ENCODE peak calls at places on chromosomes 5 and 9, in seven cellular contexts. One of them, this sample, is unnamed.

GRCh38 chr9:120235081-120235480 is 344.9 kb downstream of the CDK5RAP2 start:
- DNase-seq in colonic mucosa: no peak
- DNase-seq in GM23248: no peak
- DNase-seq in choroid plexus epithelial cell: no peak
- DNase-seq in mammary epithelial cell: no peak
- DNase-seq in ovary: no peak
- DNase-seq in lung: no peak
- DNase-seq in this sample: no peak

GRCh38 chr9:26955921-26956886 is at the start of gene IFT74:
- DNase-seq in colonic mucosa: peak; percentile 99
- DNase-seq in GM23248: peak; percentile 100
- DNase-seq in choroid plexus epithelial cell: peak; percentile 99
- DNase-seq in mammary epithelial cell: peak; percentile 96
- DNase-seq in ovary: peak; percentile 95
- DNase-seq in lung: peak; percentile 98
- DNase-seq in this sample: no peak

GRCh38 chr5:37950436-37950835 is 110.6 kb upstream of the GDNF start:
- DNase-seq in colonic mucosa: no peak
- DNase-seq in GM23248: no peak
- DNase-seq in choroid plexus epithelial cell: no peak
- DNase-seq in mammary epithelial cell: no peak
- DNase-seq in ovary: no peak
- DNase-seq in lung: no peak
- DNase-seq in this sample: no peak

GRCh38 chr9:28956111-28956880 is 1383.0 kb upstream of the C9orf72 start:
- DNase-seq in colonic mucosa: no peak
- DNase-seq in GM23248: no peak
- DNase-seq in choroid plexus epithelial cell: no peak
- DNase-seq in mammary epithelial cell: no peak
- DNase-seq in ovary: no peak
- DNase-seq in lung: no peak
- DNase-seq in this sample: no peak

GRCh38 chr9:94821098-94821930 is 94.8 kb downstream of the AOPEP start:
- DNase-seq in colonic mucosa: no peak
- DNase-seq in GM23248: no peak
- DNase-seq in choroid plexus epithelial cell: no peak
- DNase-seq in mammary epithelial cell: no peak
- DNase-seq in ovary: no peak
- DNase-seq in lung: no peak
- DNase-seq in this sample: no peak

GRCh38 chr5:55897905-55898304 is 46.7 kb downstream of the IL31RA start:
- DNase-seq in colonic mucosa: no peak
- DNase-seq in GM23248: peak; percentile 98
- DNase-seq in choroid plexus epithelial cell: peak; percentile 96
- DNase-seq in mammary epithelial cell: peak; percentile 33
- DNase-seq in ovary: peak; percentile 36
- DNase-seq in lung: no peak
- DNase-seq in this sample: no peak

GRCh38 chr9:133134419-133135190 is 13.6 kb upstream of the RALGDS start:
- DNase-seq in colonic mucosa: peak; percentile 47
- DNase-seq in GM23248: peak; percentile 33
- DNase-seq in choroid plexus epithelial cell: no peak
- DNase-seq in mammary epithelial cell: peak; percentile 23
- DNase-seq in ovary: no peak
- DNase-seq in lung: no peak
- DNase-seq in this sample: no peak

GRCh38 chr9:36842560-36843530 is 191.2 kb downstream of the PAX5 start:
- DNase-seq in colonic mucosa: no peak
- DNase-seq in GM23248: no peak
- DNase-seq in choroid plexus epithelial cell: no peak
- DNase-seq in mammary epithelial cell: no peak
- DNase-seq in ovary: no peak
- DNase-seq in lung: no peak
- DNase-seq in this sample: no peak

GRCh38 chr5:166618555-166618954 is 1672.9 kb upstream of the WWC1 start:
- DNase-seq in colonic mucosa: no peak
- DNase-seq in GM23248: no peak
- DNase-seq in choroid plexus epithelial cell: no peak
- DNase-seq in mammary epithelial cell: no peak
- DNase-seq in ovary: no peak
- DNase-seq in lung: no peak
- DNase-seq in this sample: no peak

GRCh38 chr5:128227984-128228383 is 144.4 kb downstream of the SLC12A2 start:
- DNase-seq in colonic mucosa: no peak
- DNase-seq in GM23248: peak; percentile 95
- DNase-seq in choroid plexus epithelial cell: peak; percentile 92
- DNase-seq in mammary epithelial cell: peak; percentile 85
- DNase-seq in ovary: no peak
- DNase-seq in lung: no peak
- DNase-seq in this sample: no peak

GRCh38 chr5:54148062-54148461 is 162.3 kb downstream of the ARL15 start:
- DNase-seq in colonic mucosa: no peak
- DNase-seq in GM23248: peak; percentile 54
- DNase-seq in choroid plexus epithelial cell: peak; percentile 52
- DNase-seq in mammary epithelial cell: no peak
- DNase-seq in ovary: no peak
- DNase-seq in lung: no peak
- DNase-seq in this sample: no peak

GRCh38 chr5:66247176-66247960 is 103.3 kb downstream of the SREK1 start:
- DNase-seq in colonic mucosa: no peak
- DNase-seq in GM23248: peak; percentile 95
- DNase-seq in choroid plexus epithelial cell: peak; percentile 87
- DNase-seq in mammary epithelial cell: peak; percentile 45
- DNase-seq in ovary: no peak
- DNase-seq in lung: no peak
- DNase-seq in this sample: no peak

GRCh38 chr5:123359454-123359853 is 63.7 kb downstream of the CEP120 start:
- DNase-seq in colonic mucosa: no peak
- DNase-seq in GM23248: no peak
- DNase-seq in choroid plexus epithelial cell: no peak
- DNase-seq in mammary epithelial cell: no peak
- DNase-seq in ovary: no peak
- DNase-seq in lung: no peak
- DNase-seq in this sample: no peak

GRCh38 chr5:59709833-59710232 is 183.7 kb downstream of the PDE4D start:
- DNase-seq in colonic mucosa: no peak
- DNase-seq in GM23248: peak; percentile 79
- DNase-seq in choroid plexus epithelial cell: peak; percentile 92
- DNase-seq in mammary epithelial cell: peak; percentile 71
- DNase-seq in ovary: no peak
- DNase-seq in lung: no peak
- DNase-seq in this sample: no peak

GRCh38 chr9:33142531-33142930 is 24.6 kb downstream of the B4GALT1 start:
- DNase-seq in colonic mucosa: no peak
- DNase-seq in GM23248: no peak
- DNase-seq in choroid plexus epithelial cell: no peak
- DNase-seq in mammary epithelial cell: no peak
- DNase-seq in ovary: no peak
- DNase-seq in lung: no peak
- DNase-seq in this sample: no peak

GRCh38 chr9:132622144-132622543 is 39.7 kb downstream of the BARHL1 start:
- DNase-seq in colonic mucosa: no peak
- DNase-seq in GM23248: peak; percentile 5
- DNase-seq in choroid plexus epithelial cell: peak; percentile 66
- DNase-seq in mammary epithelial cell: peak; percentile 28
- DNase-seq in ovary: no peak
- DNase-seq in lung: peak; percentile 73
- DNase-seq in this sample: no peak

GRCh38 chr9:70696694-70697335 is 282.4 kb upstream of the KLF9 start:
- DNase-seq in colonic mucosa: no peak
- DNase-seq in GM23248: no peak
- DNase-seq in choroid plexus epithelial cell: no peak
- DNase-seq in mammary epithelial cell: no peak
- DNase-seq in ovary: no peak
- DNase-seq in lung: no peak
- DNase-seq in this sample: no peak

GRCh38 chr5:155455791-155456514 is 442.4 kb downstream of the KIF4B start:
- DNase-seq in colonic mucosa: no peak
- DNase-seq in GM23248: no peak
- DNase-seq in choroid plexus epithelial cell: no peak
- DNase-seq in mammary epithelial cell: no peak
- DNase-seq in ovary: no peak
- DNase-seq in lung: no peak
- DNase-seq in this sample: no peak

GRCh38 chr5:56066931-56067450 is 72.2 kb upstream of the IL6ST start:
- DNase-seq in colonic mucosa: no peak
- DNase-seq in GM23248: no peak
- DNase-seq in choroid plexus epithelial cell: no peak
- DNase-seq in mammary epithelial cell: no peak
- DNase-seq in ovary: no peak
- DNase-seq in lung: no peak
- DNase-seq in this sample: no peak

GRCh38 chr9:6673326-6674025 is 27.9 kb upstream of the GLDC start:
- DNase-seq in colonic mucosa: no peak
- DNase-seq in GM23248: no peak
- DNase-seq in choroid plexus epithelial cell: no peak
- DNase-seq in mammary epithelial cell: no peak
- DNase-seq in ovary: no peak
- DNase-seq in lung: no peak
- DNase-seq in this sample: no peak

GRCh38 chr5:79689541-79690466 is at the start of gene CMYA5:
- DNase-seq in colonic mucosa: peak; percentile 20
- DNase-seq in GM23248: peak; percentile 66
- DNase-seq in choroid plexus epithelial cell: peak; percentile 31
- DNase-seq in mammary epithelial cell: peak; percentile 72
- DNase-seq in ovary: peak; percentile 77
- DNase-seq in lung: peak; percentile 33
- DNase-seq in this sample: no peak

GRCh38 chr9:125732562-125732961 is 14.6 kb upstream of the PBX3 start:
- DNase-seq in colonic mucosa: no peak
- DNase-seq in GM23248: peak; percentile 11
- DNase-seq in choroid plexus epithelial cell: peak; percentile 15
- DNase-seq in mammary epithelial cell: no peak
- DNase-seq in ovary: no peak
- DNase-seq in lung: no peak
- DNase-seq in this sample: no peak

GRCh38 chr9:117136461-117136860 is 278.4 kb downstream of the ASTN2 start:
- DNase-seq in colonic mucosa: no peak
- DNase-seq in GM23248: no peak
- DNase-seq in choroid plexus epithelial cell: no peak
- DNase-seq in mammary epithelial cell: no peak
- DNase-seq in ovary: no peak
- DNase-seq in lung: no peak
- DNase-seq in this sample: no peak

DNA sequence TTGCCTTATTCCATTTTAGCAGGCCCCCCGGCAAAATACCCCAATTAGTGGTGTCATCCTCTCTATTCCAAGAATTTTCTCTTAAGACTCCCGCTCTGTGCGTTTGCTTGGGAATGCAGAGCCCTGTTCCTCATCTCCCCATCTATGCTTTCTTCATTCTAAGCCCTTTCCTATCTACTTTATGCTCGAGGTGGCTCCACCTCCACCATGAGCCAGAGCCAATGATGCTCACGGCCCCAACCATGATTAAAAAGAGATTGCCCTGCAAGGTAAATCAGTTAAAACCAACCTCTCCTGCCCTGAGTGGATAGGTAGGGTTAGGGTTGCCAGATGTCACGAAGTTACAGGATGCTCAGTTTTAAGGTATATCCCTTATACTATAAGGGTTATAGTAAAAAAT is 677 bp upstream of the TXNDC15 start:
- DNase-seq in colonic mucosa: no peak
- DNase-seq in GM23248: peak; percentile 10
- DNase-seq in choroid plexus epithelial cell: no peak
- DNase-seq in mammary epithelial cell: no peak
- DNase-seq in ovary: no peak
- DNase-seq in lung: no peak
- DNase-seq in this sample: peak; percentile 37
- H3K4me3 ChIP-seq in colonic mucosa: peak overlapping the region; percentile 97
- H3K4me3 ChIP-seq in GM23248: peak overlapping the region; percentile 83
- H3K4me3 ChIP-seq in choroid plexus epithelial cell: no peak overlapping the region
- H3K4me3 ChIP-seq in mammary epithelial cell: peak overlapping the region; percentile 63
- H3K4me3 ChIP-seq in ovary: no peak overlapping the region
- H3K4me3 ChIP-seq in lung: no peak overlapping the region
- H3K4me3 ChIP-seq in this sample: peak overlapping the region; percentile 84

GRCh38 chr9:5617749-5618148 is 11.2 kb upstream of the RIC1 start:
- DNase-seq in colonic mucosa: no peak
- DNase-seq in GM23248: no peak
- DNase-seq in choroid plexus epithelial cell: no peak
- DNase-seq in mammary epithelial cell: no peak
- DNase-seq in ovary: no peak
- DNase-seq in lung: no peak
- DNase-seq in this sample: no peak
- H3K4me3 ChIP-seq in colonic mucosa: no peak overlapping the region
- H3K4me3 ChIP-seq in GM23248: no peak overlapping the region
- H3K4me3 ChIP-seq in choroid plexus epithelial cell: no peak overlapping the region
- H3K4me3 ChIP-seq in mammary epithelial cell: no peak overlapping the region
- H3K4me3 ChIP-seq in ovary: no peak overlapping the region
- H3K4me3 ChIP-seq in lung: no peak overlapping the region
- H3K4me3 ChIP-seq in this sample: no peak overlapping the region

DNA sequence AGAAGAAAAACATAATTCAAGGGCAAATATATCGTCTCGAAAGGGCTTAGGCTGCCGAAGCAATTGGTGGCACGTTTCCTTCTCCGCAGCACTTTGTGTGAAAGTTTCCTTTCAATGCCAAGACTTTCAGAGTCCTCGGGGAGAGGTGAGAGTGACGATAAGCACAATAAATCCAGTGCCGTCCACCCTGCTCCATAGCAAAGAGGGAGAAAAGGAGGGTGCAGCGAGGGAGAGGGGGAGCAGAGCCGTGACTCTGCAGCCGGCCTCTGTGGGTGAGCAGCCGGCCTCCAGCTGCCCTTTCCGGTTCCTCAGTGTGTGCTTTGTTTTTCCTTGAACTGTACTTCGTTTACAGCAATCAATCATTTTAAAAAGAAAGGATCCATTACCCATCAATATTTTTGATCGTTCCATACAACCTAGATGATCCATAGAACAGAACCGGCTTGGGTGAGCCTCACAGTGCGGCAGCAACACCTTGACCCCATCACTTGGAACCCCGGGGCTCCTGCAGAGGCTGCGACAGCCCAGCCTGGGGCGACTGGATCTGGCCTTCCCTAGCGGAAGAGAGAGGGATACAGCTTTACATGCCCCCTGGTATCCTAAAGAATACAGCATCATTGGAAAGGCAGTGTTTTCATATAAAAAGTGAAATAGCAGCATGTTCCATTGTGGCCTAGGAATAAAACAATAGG is 247.0 kb upstream of the IRX4 start:
- DNase-seq in colonic mucosa: no peak
- DNase-seq in GM23248: no peak
- DNase-seq in choroid plexus epithelial cell: peak; percentile 18
- DNase-seq in mammary epithelial cell: no peak
- DNase-seq in ovary: no peak
- DNase-seq in lung: no peak
- DNase-seq in this sample: no peak
- H3K4me3 ChIP-seq in colonic mucosa: no peak overlapping the region
- H3K4me3 ChIP-seq in GM23248: no peak overlapping the region
- H3K4me3 ChIP-seq in choroid plexus epithelial cell: peak overlapping the region; percentile 23
- H3K4me3 ChIP-seq in mammary epithelial cell: no peak overlapping the region
- H3K4me3 ChIP-seq in ovary: no peak overlapping the region
- H3K4me3 ChIP-seq in lung: no peak overlapping the region
- H3K4me3 ChIP-seq in this sample: no peak overlapping the region

DNA sequence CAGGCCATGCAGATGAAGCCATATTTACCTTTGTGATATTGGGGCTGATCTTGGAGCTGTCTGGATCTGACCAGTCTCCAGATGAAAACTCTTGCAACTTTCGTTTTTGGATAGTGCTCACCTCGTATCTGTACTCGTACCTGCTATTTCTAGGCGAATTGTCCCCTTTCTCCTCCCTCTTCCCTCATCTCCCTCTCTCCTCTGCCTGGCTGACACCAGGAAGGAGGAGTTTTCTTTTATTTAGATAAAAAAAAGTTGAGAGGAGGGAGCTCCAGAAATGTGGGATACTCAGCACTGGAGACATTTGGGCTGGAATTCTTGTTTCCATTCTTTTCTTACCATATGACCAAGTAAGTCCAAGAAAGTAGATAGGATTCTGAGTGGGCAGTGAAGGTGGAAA is 54.6 kb upstream of the ABL1 start:
- DNase-seq in colonic mucosa: no peak
- DNase-seq in GM23248: peak; percentile 49
- DNase-seq in choroid plexus epithelial cell: no peak
- DNase-seq in mammary epithelial cell: no peak
- DNase-seq in ovary: no peak
- DNase-seq in lung: no peak
- DNase-seq in this sample: no peak
- H3K4me3 ChIP-seq in colonic mucosa: no peak overlapping the region
- H3K4me3 ChIP-seq in GM23248: peak overlapping the region; percentile 75
- H3K4me3 ChIP-seq in choroid plexus epithelial cell: peak overlapping the region; percentile 10
- H3K4me3 ChIP-seq in mammary epithelial cell: no peak overlapping the region
- H3K4me3 ChIP-seq in ovary: peak overlapping the region; percentile 41
- H3K4me3 ChIP-seq in lung: no peak overlapping the region
- H3K4me3 ChIP-seq in this sample: no peak overlapping the region